ENCODE peak calls at places on chromosomes 2 and 18, in six cellular contexts. J is astrocyte of the spinal cord, B is type B pancreatic cell, H is cardiac fibroblast, K is progenitor cell of endocrine pancreas, U is choroid plexus epithelial cell. C is an unnamed sample.

GRCh38 chr18:12283256-12283655 is 24.8 kb upstream of the TUBB6 start:
- DNase-seq in J (peak), H (peak), K (no peak), B (no peak), U (peak), C (peak)

GRCh38 chr18:48715651-48716354 is 177.0 kb downstream of the CTIF start:
- DNase-seq in K (no peak), B (no peak), U (peak), J (no peak), H (no peak), C (no peak)

GRCh38 chr2:95343429-95344207 is 46.5 kb downstream of the KCNIP3 start:
- DNase-seq in U (no peak), J (no peak), K (no peak), H (no peak), B (no peak), C (no peak)

GRCh38 chr2:39779926-39780325 is 868 bp upstream of the THUMPD2 start:
- DNase-seq in J (no peak), H (no peak), B (no peak), K (no peak), U (no peak), C (no peak)

GRCh38 chr2:72325592-72326422 is 178.1 kb upstream of the CYP26B1 start:
- DNase-seq in J (no peak), U (peak), B (no peak), H (peak), K (no peak), C (peak)

GRCh38 chr18:59839931-59840685 is 59.7 kb upstream of the PMAIP1 start:
- DNase-seq in H (no peak), U (peak), K (no peak), B (no peak), J (no peak), C (no peak)

GRCh38 chr18:53382870-53383269 is 841.6 kb downstream of the MBD2 start:
- DNase-seq in U (no peak), B (no peak), K (no peak), H (no peak), J (no peak), C (no peak)

GRCh38 chr2:99106905-99107304 is 34.6 kb upstream of the C2orf15 start:
- DNase-seq in B (no peak), K (no peak), H (no peak), U (no peak), J (no peak), C (no peak)

GRCh38 chr18:79961527-79962291 is 2.7 kb upstream of the HSBP1L1 start:
- DNase-seq in H (no peak), K (no peak), J (no peak), U (no peak), B (no peak), C (no peak)

GRCh38 chr2:46356993-46357392 is 59.8 kb downstream of the EPAS1 start:
- DNase-seq in U (no peak), H (no peak), K (no peak), J (no peak), B (no peak), C (no peak)

GRCh38 chr2:12556762-12557161 is 160.0 kb upstream of the TRIB2 start:
- DNase-seq in H (peak), J (peak), U (peak), B (no peak), K (no peak), C (no peak)

GRCh38 chr2:56177420-56178220 is 6.2 kb upstream of the CCDC85A start:
- DNase-seq in J (no peak), B (no peak), U (no peak), K (no peak), H (no peak), C (no peak)

GRCh38 chr2:45889053-45889452 is 237.6 kb downstream of the PRKCE start:
- DNase-seq in U (peak), B (no peak), J (no peak), H (peak), K (no peak), C (no peak)

GRCh38 chr2:128373346-128374000 is 54.8 kb upstream of the HS6ST1 start:
- DNase-seq in U (no peak), K (no peak), B (no peak), H (no peak), J (no peak), C (no peak)

GRCh38 chr18:11859903-11860407 is 8.7 kb downstream of the CHMP1B start:
- DNase-seq in U (peak), B (peak), K (no peak), J (peak), H (peak), C (no peak)

GRCh38 chr2:28206786-28207185 is 185.9 kb upstream of the FOSL2 start:
- DNase-seq in U (peak), J (peak), B (no peak), K (no peak), H (peak), C (no peak)

GRCh38 chr2:196849895-196850294 is 40.7 kb upstream of the C2orf66 start:
- DNase-seq in J (peak), B (no peak), U (peak), K (no peak), H (peak), C (no peak)
- TF ChIP-seq CTCF in J (peak), B (peak), U (peak), K (peak), H (peak), C (no peak)

GRCh38 chr18:7488571-7488970 is 78.5 kb upstream of the PTPRM start:
- DNase-seq in U (no peak), J (no peak), H (no peak), B (no peak), K (no peak), C (no peak)
- TF ChIP-seq CTCF in U (no peak), J (no peak), H (no peak), B (no peak), K (peak), C (no peak)

DNA sequence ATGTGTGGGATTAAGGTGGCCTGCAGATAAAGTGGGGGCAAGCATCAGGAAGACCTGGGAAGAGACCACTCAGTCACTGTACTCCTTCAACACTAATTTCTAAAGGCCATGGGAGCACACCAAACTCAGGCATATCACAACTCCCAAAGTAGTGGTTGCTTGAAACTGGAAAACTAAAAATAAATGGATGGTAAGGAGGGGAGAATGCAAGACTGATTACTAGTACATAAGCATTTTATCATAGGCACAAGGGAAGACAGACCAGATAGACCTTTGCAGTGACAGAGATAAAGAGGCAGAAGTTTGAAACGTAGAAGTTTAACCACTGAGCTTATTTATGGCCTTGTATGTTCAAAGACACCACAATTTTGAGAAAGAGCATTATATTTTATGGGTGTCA is 1098.1 kb upstream of the CELF4 start:
- DNase-seq in U (no peak), J (no peak), K (no peak), B (no peak), H (no peak), C (no peak)
- TF ChIP-seq CTCF in U (no peak), J (no peak), K (no peak), B (no peak), H (no peak), C (no peak)

DNA sequence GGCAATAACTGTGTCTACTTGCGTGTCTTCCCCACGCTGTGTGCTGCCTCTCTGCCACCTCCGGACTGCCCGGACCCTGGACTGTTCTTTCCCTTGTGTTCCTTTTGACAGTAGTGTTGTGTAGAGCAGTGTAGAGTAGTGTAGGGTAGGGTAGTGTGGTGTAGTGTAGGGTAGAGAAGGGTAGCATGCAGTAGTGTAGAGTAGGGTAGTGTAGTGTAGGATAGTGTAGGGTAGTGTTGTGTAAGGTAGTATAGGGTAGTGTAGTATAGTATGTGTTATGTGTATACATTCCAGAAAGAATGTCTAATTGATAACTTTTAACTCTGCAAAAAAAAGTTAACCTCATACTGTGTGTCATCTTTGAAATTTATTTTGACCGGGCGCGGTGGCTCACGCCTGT is 49.7 kb upstream of the ZNF236 start:
- DNase-seq in U (no peak), J (no peak), B (no peak), K (no peak), H (no peak), C (no peak)
- TF ChIP-seq CTCF in U (no peak), J (no peak), B (no peak), K (no peak), H (no peak), C (no peak)

DNA sequence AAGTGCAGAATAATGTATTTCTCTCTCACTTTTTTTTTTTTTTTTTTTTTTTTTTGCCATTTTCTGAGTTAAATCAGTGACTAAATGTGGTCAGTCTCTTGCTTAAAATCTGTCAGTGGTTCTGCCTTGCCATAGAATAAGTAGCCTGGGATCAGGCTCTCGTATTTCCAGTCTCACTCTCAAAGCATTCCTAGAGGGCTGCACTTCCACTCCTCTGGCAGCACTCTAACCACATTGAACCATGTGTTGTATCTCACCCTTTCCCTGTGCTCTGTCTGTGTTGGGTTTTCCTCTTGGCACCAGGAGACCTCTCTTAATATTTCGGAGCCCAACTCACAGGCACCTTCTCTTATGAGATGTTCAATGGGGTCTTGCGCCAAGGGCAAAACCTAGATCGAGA is 304.4 kb downstream of the CTNNA2 start:
- DNase-seq in B (no peak), H (no peak), J (no peak), U (no peak), K (no peak), C (no peak)
- TF ChIP-seq CTCF in B (no peak), H (no peak), J (no peak), U (no peak), K (no peak), C (no peak)

GRCh38 chr2:55050133-55050994 is at the start of gene RTN4:
- DNase-seq in U (peak), B (peak), J (peak), K (peak), H (peak), C (peak)

GRCh38 chr2:55051026-55051866 is 995 bp upstream of the RTN4 start:
- DNase-seq in H (peak), J (peak), B (no peak), K (no peak), U (peak), C (peak)

GRCh38 chr2:55048925-55049793 is 1.1 kb downstream of the RTN4 start:
- DNase-seq in U (peak), K (peak), B (peak), H (peak), J (peak), C (peak)

GRCh38 chr2:55048514-55048924 is 1.7 kb downstream of the RTN4 start:
- DNase-seq in U (peak), J (no peak), B (no peak), H (peak), K (no peak), C (no peak)

DNA sequence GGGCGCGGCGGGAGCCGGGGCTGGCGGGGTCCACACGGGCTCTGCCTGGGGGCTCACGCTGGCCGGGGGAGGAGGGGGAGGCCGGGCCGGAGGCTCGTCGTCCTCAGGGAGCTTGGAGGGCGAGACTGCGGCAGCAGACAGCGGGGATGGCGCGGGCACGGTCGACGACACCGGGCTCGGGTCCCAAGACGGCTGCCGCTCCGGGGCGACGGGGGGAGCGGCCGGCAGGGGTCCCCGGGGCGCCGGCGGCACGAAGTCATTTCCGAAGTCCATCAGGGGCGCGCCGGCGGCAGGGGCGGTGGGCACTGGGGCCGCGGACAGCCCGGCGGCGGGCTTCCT is 488 bp downstream of the RTN4 start:
- DNase-seq in J (no peak), H (no peak), U (no peak), B (no peak), K (no peak), C (no peak)
- TF ChIP-seq CTCF in J (no peak), H (no peak), U (no peak), B (no peak), K (no peak), C (no peak)

GRCh38 chr2:142603761-142604160 is 273.7 kb upstream of the KYNU start:
- DNase-seq in U (peak), K (no peak), H (no peak), B (no peak), J (peak), C (no peak)
- TF ChIP-seq CTCF in U (peak), K (peak), H (no peak), B (peak), J (peak), C (no peak)

DNA sequence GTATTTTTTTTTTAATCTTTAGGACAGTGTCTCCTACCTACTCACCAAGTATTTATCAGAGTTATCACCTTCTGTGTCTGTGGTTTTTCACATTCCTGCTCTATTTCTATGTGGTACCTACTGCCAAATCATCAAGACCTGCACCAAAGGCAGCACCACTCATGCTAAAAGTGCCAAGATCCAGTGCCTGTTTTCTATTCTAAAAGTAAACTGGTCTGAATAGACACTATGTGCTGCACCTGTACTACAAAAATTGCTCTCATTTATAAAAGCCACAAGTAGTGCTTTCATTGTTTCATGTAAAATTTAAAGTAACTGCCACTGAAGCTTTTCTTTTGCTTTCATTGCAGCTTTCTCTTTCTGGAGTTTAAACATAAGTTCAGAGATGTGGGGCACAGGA is 103.9 kb upstream of the GULP1 start:
- DNase-seq in J (no peak), H (no peak), U (no peak), K (no peak), B (no peak), C (no peak)
- TF ChIP-seq CTCF in J (no peak), H (no peak), U (no peak), K (no peak), B (no peak), C (no peak)

DNA sequence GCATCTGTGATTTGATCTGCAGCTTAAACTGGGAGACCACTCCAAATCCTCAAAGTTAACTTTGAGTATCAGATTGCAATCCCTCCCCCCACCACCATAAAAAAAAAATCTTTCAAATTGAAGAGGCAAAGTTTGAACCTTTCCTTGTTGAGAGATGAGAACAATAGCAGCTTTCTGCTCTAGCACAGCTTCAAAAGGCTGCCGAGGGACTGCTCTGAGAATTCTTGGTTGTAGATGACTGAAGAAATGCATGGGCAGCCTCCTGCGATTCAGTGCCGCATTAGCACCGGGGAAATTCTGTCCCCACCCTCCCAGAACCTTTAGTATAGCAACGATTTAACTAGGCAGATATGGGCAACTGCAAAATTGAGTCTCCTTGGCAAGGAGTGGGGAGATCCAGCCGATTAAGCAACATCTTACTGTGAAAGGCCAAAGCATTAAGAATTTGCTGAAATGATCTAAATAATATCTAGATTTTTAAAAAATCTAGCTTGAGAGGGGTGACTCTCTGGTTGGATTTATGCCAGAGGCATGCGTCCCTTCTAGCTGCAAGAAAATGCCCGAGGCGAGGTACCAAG is 3.9 kb upstream of the SP5 start:
- DNase-seq in J (no peak), U (no peak), B (no peak), K (no peak), H (no peak), C (no peak)
- TF ChIP-seq CTCF in J (no peak), U (no peak), B (peak), K (no peak), H (no peak), C (no peak)

GRCh38 chr2:184067502-184067901 is 530.8 kb upstream of the ZNF804A start:
- DNase-seq in K (no peak), U (peak), H (no peak), J (no peak), B (no peak), C (peak)
- TF ChIP-seq CTCF in K (peak), U (no peak), H (no peak), J (no peak), B (no peak), C (no peak)

C was measured in endothelial cell.